ENCODE peak calls at places on chromosomes 3 and 15, in seven cellular contexts. J is esophagus squamous epithelium, R is left ventricle myocardium inferior, C is neural crest cell, P is psoas muscle, I is choroid plexus epithelial cell, L is dorsolateral prefrontal cortex. E is an unnamed sample.

GRCh38 chr3:15812183-15812582 is 14.4 kb upstream of the ANKRD28 start:
- DNase-seq in J (no peak), R (no peak), C (no peak), P (no peak), I (peak), L (no peak), E (peak)

GRCh38 chr3:196399485-196399945 is 32.7 kb downstream of the UBXN7 start:
- DNase-seq in J (no peak), R (no peak), C (no peak), P (no peak), I (peak), L (no peak), E (peak)

GRCh38 chr3:111667621-111668239 is 72.6 kb upstream of the ZBED2 start:
- DNase-seq in J (peak), R (peak), C (no peak), P (no peak), I (peak), L (no peak), E (no peak)

GRCh38 chr3:66144792-66145733 is 75.7 kb upstream of the SLC25A26 start:
- DNase-seq in J (no peak), R (no peak), C (no peak), P (no peak), I (peak), L (no peak), E (peak)

GRCh38 chr3:147630921-147631320 is 221.8 kb downstream of the ZIC1 start:
- DNase-seq in J (no peak), R (no peak), C (no peak), P (no peak), I (no peak), L (no peak), E (no peak)

GRCh38 chr3:159266779-159267178 is 464.9 kb downstream of the MFSD1 start:
- DNase-seq in J (no peak), R (no peak), C (peak), P (no peak), I (peak), L (no peak), E (peak)

GRCh38 chr3:42340466-42340865 is 69.9 kb downstream of the LYZL4 start:
- DNase-seq in J (no peak), R (no peak), C (no peak), P (no peak), I (no peak), L (no peak), E (no peak)

GRCh38 chr15:43915820-43916660 is 89.2 kb downstream of the WDR76 start:
- DNase-seq in J (no peak), R (no peak), C (no peak), P (no peak), I (no peak), L (no peak), E (no peak)

GRCh38 chr3:157081681-157082210 is 78.2 kb downstream of the CCNL1 start:
- DNase-seq in J (no peak), R (peak), C (peak), P (peak), I (peak), L (peak), E (peak)

GRCh38 chr3:195558602-195559001 is 15.5 kb upstream of the PPP1R2 start:
- DNase-seq in J (no peak), R (no peak), C (no peak), P (peak), I (peak), L (no peak), E (peak)

GRCh38 chr3:107208100-107208499 is 169.1 kb upstream of the CCDC54 start:
- DNase-seq in J (no peak), R (no peak), C (no peak), P (no peak), I (peak), L (no peak), E (peak)

GRCh38 chr3:36868614-36869436 is 76.0 kb downstream of the TRANK1 start:
- DNase-seq in J (no peak), R (no peak), C (peak), P (no peak), I (peak), L (no peak), E (peak)

GRCh38 chr3:114242947-114243346 is 5.6 kb upstream of the ZNF80 start:
- DNase-seq in J (no peak), R (no peak), C (no peak), P (no peak), I (no peak), L (no peak), E (no peak)

GRCh38 chr3:115146418-115147328 is at the start of gene ZBTB20:
- DNase-seq in J (no peak), R (peak), C (peak), P (peak), I (peak), L (peak), E (peak)

GRCh38 chr15:35867371-35867770 is 321.4 kb upstream of the DPH6 start:
- DNase-seq in J (no peak), R (no peak), C (no peak), P (no peak), I (no peak), L (no peak), E (no peak)

GRCh38 chr3:191238321-191238817 is 39.3 kb downstream of the OSTN start:
- DNase-seq in J (no peak), R (no peak), C (no peak), P (no peak), I (peak), L (no peak), E (peak)

GRCh38 chr3:44228894-44229293 is 12.8 kb upstream of the TOPAZ1 start:
- DNase-seq in J (no peak), R (no peak), C (no peak), P (no peak), I (no peak), L (no peak), E (no peak)

GRCh38 chr3:156218353-156218744 is 98.0 kb downstream of the KCNAB1 start:
- DNase-seq in J (no peak), R (no peak), C (no peak), P (no peak), I (peak), L (no peak), E (peak)

GRCh38 chr3:120140098-120140742 is 46.0 kb upstream of the GSK3B start:
- DNase-seq in J (no peak), R (no peak), C (no peak), P (no peak), I (no peak), L (no peak), E (no peak)
- TF ChIP-seq CTCF in J (no peak), R (no peak), C (no peak), P (no peak), I (no peak), L (no peak), E (no peak)

GRCh38 chr3:123655400-123655799 is 70.5 kb upstream of the HACD2 start:
- DNase-seq in J (no peak), R (no peak), C (no peak), P (no peak), I (peak), L (no peak), E (peak)

GRCh38 chr3:123656241-123656640 is 71.4 kb upstream of the HACD2 start:
- DNase-seq in J (no peak), R (no peak), C (no peak), P (no peak), I (no peak), L (no peak), E (no peak)

GRCh38 chr3:123657111-123657510 is 72.3 kb upstream of the HACD2 start:
- DNase-seq in J (no peak), R (no peak), C (no peak), P (no peak), I (no peak), L (no peak), E (no peak)

GRCh38 chr3:123657578-123657977 is 72.7 kb upstream of the HACD2 start:
- DNase-seq in J (no peak), R (no peak), C (no peak), P (no peak), I (no peak), L (no peak), E (no peak)

GRCh38 chr3:123656691-123657090 is 71.8 kb upstream of the HACD2 start:
- DNase-seq in J (no peak), R (no peak), C (no peak), P (no peak), I (no peak), L (no peak), E (no peak)
- TF ChIP-seq CTCF in J (no peak), R (no peak), C (peak), P (peak), I (peak), L (no peak), E (no peak)

GRCh38 chr15:65533057-65533752 is 2.9 kb downstream of the HACD3 start:
- DNase-seq in J (no peak), R (no peak), C (no peak), P (no peak), I (peak), L (no peak), E (peak)
- TF ChIP-seq CTCF in J (no peak), R (no peak), C (no peak), P (no peak), I (no peak), L (no peak), E (no peak)

DNA sequence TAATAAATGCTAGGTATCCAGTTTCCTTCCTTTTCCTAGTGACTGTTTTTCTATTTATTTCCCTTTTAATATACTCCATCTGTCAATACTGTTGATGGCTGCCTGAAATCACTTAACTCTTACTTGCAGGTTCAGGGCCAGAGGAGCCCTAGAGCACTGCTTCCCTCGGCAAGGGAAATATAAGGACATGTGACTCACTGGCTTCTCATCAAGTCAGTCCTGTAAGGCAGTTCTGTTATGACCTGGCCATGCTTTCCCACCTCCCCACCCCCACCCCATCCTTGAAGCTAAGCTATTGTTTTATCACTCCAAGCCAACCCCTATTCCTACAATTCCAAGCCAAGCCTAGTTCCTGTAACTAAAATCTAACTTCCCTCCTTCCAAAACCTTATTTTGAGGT is 800.7 kb downstream of the ROBO1 start:
- DNase-seq in J (no peak), R (no peak), C (no peak), P (no peak), I (no peak), L (no peak), E (no peak)
- TF ChIP-seq CTCF in J (no peak), R (no peak), C (no peak), P (no peak), I (no peak), L (no peak), E (no peak)

DNA sequence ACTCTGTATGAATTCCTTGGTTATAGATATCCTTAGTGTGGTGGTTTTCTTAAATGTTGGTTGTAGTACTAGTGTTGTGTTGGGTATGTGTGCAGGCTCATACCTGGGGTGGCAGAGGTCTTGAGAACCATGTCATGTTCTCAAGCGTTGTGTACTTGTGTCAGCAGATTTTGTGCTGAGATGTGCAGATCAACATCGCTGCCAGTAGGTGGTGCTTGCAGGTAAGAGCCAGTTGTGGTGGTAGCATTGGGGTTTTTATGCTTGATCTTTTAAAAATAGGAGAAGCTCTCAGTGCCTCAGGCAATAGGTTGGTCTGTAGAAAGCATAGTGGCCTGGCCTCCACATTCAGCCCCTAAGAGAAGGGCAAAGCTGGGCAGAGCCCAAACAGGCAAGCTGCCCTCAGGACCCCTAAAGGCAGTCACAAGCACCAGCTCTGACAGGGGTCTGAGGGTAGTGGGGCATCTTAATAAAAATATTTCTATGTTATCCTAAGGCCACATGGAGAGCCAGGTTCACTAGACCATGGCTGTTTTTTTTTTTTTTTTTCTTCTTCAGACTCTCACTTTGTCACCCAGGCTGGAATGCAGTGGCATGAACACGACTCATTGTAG is 164.0 kb downstream of the IL20RB start:
- DNase-seq in J (no peak), R (no peak), C (peak), P (no peak), I (peak), L (no peak), E (peak)
- TF ChIP-seq CTCF in J (peak), R (peak), C (peak), P (no peak), I (peak), L (peak), E (peak)

DNA sequence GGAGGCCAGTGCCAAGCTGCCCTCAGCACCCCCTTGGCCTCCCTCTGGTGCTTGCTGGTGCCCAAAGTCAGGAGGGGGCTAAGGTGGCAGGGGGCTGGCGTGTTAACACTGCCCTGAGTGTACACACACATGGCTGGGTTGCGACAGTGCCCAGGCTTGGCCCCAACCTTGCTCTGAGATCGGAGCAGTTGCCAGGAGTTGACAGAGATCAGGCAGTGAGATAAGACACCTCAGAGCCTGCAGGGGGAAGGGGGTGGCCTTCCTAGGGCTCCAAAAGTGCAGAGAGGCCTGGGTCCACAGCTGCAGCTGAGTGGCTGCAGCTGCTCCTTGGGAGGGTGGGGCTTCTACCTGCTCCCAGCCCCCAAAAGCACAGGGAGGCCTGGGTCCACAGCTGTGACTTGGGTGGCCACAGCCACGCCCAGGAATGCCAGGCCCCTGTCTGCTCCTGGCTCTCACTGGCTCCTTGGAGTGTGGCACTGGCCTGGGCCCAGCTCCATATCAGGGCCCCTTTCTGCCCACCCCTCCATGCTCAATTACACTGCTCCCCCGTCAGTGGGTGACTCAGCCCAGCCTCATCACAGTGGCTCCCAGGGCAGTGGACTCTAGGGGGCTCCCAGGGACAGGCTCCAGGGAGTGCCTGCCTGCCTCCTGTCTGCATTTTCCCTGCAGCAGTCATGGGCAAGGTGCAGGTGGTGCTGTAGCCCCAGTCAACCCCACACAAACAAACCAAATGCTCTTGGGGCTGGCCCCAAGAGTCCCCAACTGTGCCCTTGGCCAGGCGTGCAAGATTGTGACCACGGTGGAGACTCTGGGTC is 56.4 kb upstream of the C15orf39 start:
- DNase-seq in J (no peak), R (no peak), C (no peak), P (no peak), I (no peak), L (no peak), E (peak)
- TF ChIP-seq CTCF in J (no peak), R (no peak), C (no peak), P (no peak), I (no peak), L (no peak), E (no peak)

E was measured in MCF 10A.